ENCODE peak calls at places on chromosomes 1 and 21, in four cellular contexts. K is spleen, Y is body of pancreas, E is prostate gland. P is an unnamed sample.

GRCh38 chr1:59595774-59596173 is 219.0 kb upstream of the HOOK1 start:
- DNase-seq in E (peak), Y (no peak), K (no peak), P (no peak)

GRCh38 chr1:33008051-33008914 is 28.4 kb downstream of the AK2 start:
- DNase-seq in E (peak), K (no peak), Y (peak), P (no peak)

GRCh38 chr1:44485229-44485932 is 80.3 kb downstream of the RNF220 start:
- DNase-seq in K (no peak), E (no peak), Y (no peak), P (peak)

GRCh38 chr1:32702599-32703478 is at the start of gene SYNC:
- DNase-seq in E (no peak), Y (peak), K (peak), P (peak)

GRCh38 chr21:44814498-44815023 is 3.3 kb downstream of the SUMO3 start:
- DNase-seq in E (no peak), K (no peak), Y (no peak), P (no peak)

GRCh38 chr1:167564592-167564991 is 11.0 kb upstream of the CREG1 start:
- DNase-seq in Y (no peak), E (no peak), K (no peak), P (peak)

GRCh38 chr1:41023279-41023990 is 1.9 kb upstream of the SLFNL1 start:
- DNase-seq in Y (no peak), E (no peak), K (peak), P (no peak)

GRCh38 chr1:208026880-208027438 is 116.0 kb upstream of the CD34 start:
- DNase-seq in E (no peak), Y (no peak), K (no peak), P (no peak)

GRCh38 chr1:18511469-18511997 is 30.8 kb downstream of the KLHDC7A start:
- DNase-seq in Y (no peak), E (no peak), K (peak), P (no peak)

GRCh38 chr1:223492044-223492443 is 98.8 kb downstream of the CCDC185 start:
- DNase-seq in Y (no peak), K (no peak), E (no peak), P (no peak)

GRCh38 chr1:85274969-85275453 is 1.4 kb downstream of the BCL10 start:
- DNase-seq in E (no peak), K (no peak), Y (no peak), P (no peak)

GRCh38 chr1:210446479-210446878 is 117.8 kb downstream of the HHAT start:
- DNase-seq in E (no peak), K (peak), Y (no peak), P (no peak)

GRCh38 chr1:220487297-220487820 is 40.6 kb upstream of the MARK1 start:
- DNase-seq in Y (no peak), E (no peak), K (no peak), P (no peak)

GRCh38 chr1:233737341-233737740 is 123.4 kb downstream of the KCNK1 start:
- DNase-seq in K (no peak), E (no peak), Y (no peak), P (no peak)

GRCh38 chr1:227898502-227899140 is 49.1 kb downstream of the WNT9A start:
- DNase-seq in Y (peak), K (peak), E (no peak), P (no peak)

GRCh38 chr1:61093525-61094137 is 11.3 kb downstream of the NFIA start:
- DNase-seq in Y (no peak), E (no peak), K (no peak), P (no peak)

GRCh38 chr1:67897270-67897949 is 64.1 kb upstream of the GNG12 start:
- DNase-seq in Y (no peak), E (no peak), K (no peak), P (peak)

GRCh38 chr1:234114648-234115307 is 210.3 kb downstream of the SLC35F3 start:
- DNase-seq in K (no peak), Y (peak), E (peak), P (peak)

GRCh38 chr1:186878356-186878755 is 49.6 kb downstream of the PLA2G4A start:
- DNase-seq in Y (no peak), K (no peak), E (no peak), P (no peak)

GRCh38 chr1:162696286-162696862 is 64.1 kb downstream of the DDR2 start:
- DNase-seq in E (peak), K (no peak), Y (peak), P (no peak)

GRCh38 chr1:204975568-204976235 is 67.3 kb upstream of the CNTN2 start:
- DNase-seq in E (peak), K (no peak), Y (peak), P (peak)

GRCh38 chr21:41213081-41213480 is 45.1 kb downstream of the BACE2 start:
- DNase-seq in Y (no peak), K (no peak), E (no peak), P (no peak)

DNA sequence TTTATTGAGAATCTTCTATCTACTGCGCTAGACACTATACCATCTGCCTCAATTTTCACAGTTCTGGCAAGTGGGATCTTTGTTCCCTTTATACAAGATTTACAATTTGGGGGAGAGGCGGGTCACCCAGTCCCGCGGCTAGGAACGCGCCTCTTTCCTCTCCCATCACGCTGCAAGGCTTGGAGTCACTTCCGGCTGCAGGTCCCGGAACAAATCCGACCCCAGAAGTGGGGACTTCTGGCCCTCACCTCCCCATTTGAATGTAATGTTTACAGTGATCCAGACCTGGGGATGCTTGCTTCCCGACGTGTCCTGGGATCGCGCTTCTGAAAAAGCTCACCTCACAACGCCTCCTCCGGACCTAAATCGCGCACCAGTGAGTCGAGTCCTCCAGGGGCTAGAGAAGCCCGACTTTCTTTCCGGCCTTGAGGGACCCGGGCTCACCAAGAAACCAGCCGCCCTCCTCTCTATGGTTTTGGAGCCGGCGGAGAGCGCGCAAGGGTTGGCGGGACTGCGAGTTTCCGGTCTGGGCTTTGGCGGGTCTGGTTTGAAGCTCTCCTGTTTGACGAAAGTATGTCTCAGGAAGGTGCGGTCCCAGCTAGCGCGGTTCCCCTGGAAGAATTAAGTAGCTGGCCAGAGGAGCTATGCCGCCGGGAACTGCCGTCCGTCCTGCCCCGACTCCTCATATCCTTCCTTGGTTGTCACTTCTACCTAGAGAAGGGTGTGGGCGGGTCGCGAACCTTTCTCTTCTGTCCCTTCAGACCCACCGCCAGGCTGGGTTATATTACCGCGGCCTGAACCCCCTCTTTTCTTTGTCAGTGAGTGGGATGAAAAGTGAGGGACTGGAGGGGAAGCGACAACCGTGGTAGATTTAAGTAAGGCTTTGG is at the start of gene METTL18:
- DNase-seq in Y (peak), K (peak), E (peak), P (peak)
- TF ChIP-seq POLR2A in Y (peak), K (no peak), E (no peak), P (peak)

GRCh38 chr1:224929335-224930237 is at the start of gene DNAH14:
- DNase-seq in Y (peak), E (peak), K (peak), P (peak)
- TF ChIP-seq POLR2A in Y (peak), E (peak), K (no peak), P (peak)

GRCh38 chr1:22117851-22118250 is 25.0 kb downstream of the WNT4 start:
- DNase-seq in E (no peak), K (no peak), Y (no peak), P (peak)
- TF ChIP-seq POLR2A in E (no peak), K (no peak), Y (no peak), P (no peak)

GRCh38 chr1:109137959-109138757 is 24.2 kb downstream of the ELAPOR1 start:
- DNase-seq in K (no peak), Y (peak), E (peak), P (no peak)
- TF ChIP-seq POLR2A in K (no peak), Y (peak), E (no peak), P (no peak)

GRCh38 chr1:160342520-160342919 is 530 bp downstream of the COPA start:
- DNase-seq in K (no peak), Y (no peak), E (no peak), P (peak)

GRCh38 chr1:160346953-160347352 is 3.8 kb downstream of the NCSTN start:
- DNase-seq in K (no peak), Y (no peak), E (no peak), P (no peak)

GRCh38 chr1:160340866-160341265 is 2.2 kb downstream of the COPA start:
- DNase-seq in E (no peak), Y (no peak), K (no peak), P (no peak)

GRCh38 chr1:160340146-160340545 is 2.9 kb downstream of the COPA start:
- DNase-seq in E (no peak), Y (no peak), K (no peak), P (peak)

DNA sequence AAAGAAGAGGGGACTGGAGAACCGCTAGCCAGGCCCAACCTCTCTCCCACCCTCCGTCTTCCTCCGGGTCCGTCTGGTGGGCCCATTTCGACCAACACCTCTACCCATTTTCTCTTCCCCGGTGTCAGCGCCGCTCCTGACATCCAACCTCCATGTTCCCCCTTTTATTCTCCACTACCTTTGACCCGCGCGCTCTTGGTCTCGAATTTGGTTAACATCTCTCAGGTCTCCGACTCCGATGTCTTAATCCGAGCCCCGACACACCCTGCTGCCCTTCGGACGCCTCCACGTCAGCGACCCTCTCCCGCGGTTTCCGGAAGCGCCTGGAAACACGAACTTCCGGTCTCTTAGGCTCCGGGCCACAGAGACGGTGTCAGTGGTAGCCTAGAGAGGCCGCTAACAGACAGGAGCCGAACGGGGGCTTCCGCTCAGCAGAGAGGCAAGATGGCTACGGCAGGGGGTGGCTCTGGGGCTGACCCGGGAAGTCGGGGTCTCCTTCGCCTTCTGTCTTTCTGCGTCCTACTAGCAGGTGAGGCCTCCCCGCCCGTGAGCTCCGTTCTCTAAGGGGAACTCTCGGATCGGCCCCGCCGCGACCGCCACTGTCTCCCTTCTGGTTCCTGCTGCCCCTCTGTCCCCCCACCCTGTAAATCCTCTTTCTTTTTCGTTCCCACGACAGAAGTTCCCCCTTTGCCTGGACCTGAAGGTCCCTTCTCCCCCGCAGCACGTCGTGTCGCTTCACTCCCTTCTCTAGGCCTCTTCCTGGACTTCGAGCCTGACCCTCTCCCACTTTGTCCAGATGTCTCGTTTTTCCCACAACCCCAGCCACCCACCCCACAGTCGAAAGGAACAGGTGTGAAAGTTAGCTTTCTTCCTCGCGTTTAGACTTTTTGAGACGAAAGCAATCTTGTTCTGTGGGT is at the start of the genes COPA and NCSTN:
- DNase-seq in Y (peak), E (peak), K (peak), P (peak)
- TF ChIP-seq POLR2A in Y (peak), E (peak), K (no peak), P (peak)

GRCh38 chr1:20390589-20391331 is 95.2 kb downstream of the CAMK2N1 start:
- DNase-seq in K (no peak), E (no peak), Y (no peak), P (no peak)
- TF ChIP-seq POLR2A in K (no peak), E (no peak), Y (no peak), P (no peak)